ENCODE peak calls at places on chromosomes 3 and 15, in six cellular contexts. X is A673; E is pancreas; G is CD4-positive, alpha-beta T cell; F is prostate gland; C is Peyer's patch. U is an unnamed sample.

GRCh38 chr15:74799843-74800558 is 12.6 kb upstream of the LMAN1L start:
- DNase-seq in E (peak; percentile 72), G (peak; percentile 78), F (peak; percentile 69), X (peak; percentile 69), C (peak; percentile 86), U (peak; percentile 87)

GRCh38 chr15:45457215-45457614 is 65.3 kb downstream of the SLC30A4 start:
- DNase-seq in E (no peak), F (no peak), X (no peak), C (no peak), G (no peak), U (no peak)

GRCh38 chr15:97759363-97759762 is 201.1 kb upstream of the ARRDC4 start:
- DNase-seq in G (no peak), C (no peak), F (no peak), E (no peak), X (no peak), U (no peak)

GRCh38 chr3:181855825-181856224 is 144.1 kb downstream of the SOX2 start:
- DNase-seq in F (no peak), C (no peak), X (no peak), G (no peak), E (no peak), U (no peak)

GRCh38 chr15:59997070-59997701 is 6.9 kb upstream of the FOXB1 start:
- DNase-seq in C (no peak), X (no peak), F (no peak), G (no peak), E (peak; percentile 16), U (no peak)

GRCh38 chr15:85707519-85708338 is 87.0 kb downstream of the KLHL25 start:
- DNase-seq in X (no peak), G (no peak), E (no peak), F (no peak), C (no peak), U (peak; percentile 49)

GRCh38 chr3:165855581-165855980 is 18.4 kb upstream of the BCHE start:
- DNase-seq in X (no peak), F (peak; percentile 13), G (no peak), C (no peak), E (no peak), U (no peak)

GRCh38 chr15:67049351-67050044 is 15.9 kb upstream of the SMAD3 start:
- DNase-seq in X (no peak), E (no peak), C (no peak), F (no peak), G (no peak), U (no peak)

GRCh38 chr3:128426128-128426921 is 40.4 kb downstream of the DNAJB8 start:
- DNase-seq in G (peak; percentile 44), E (peak; percentile 74), F (no peak), X (peak; percentile 58), C (no peak), U (peak; percentile 61)

GRCh38 chr15:68471552-68471951 is 39.6 kb upstream of the ITGA11 start:
- DNase-seq in G (no peak), E (peak; percentile 48), C (no peak), F (no peak), X (no peak), U (no peak)

GRCh38 chr15:77944002-77944867 is 133.3 kb downstream of the TBC1D2B start:
- DNase-seq in F (peak; percentile 55), C (peak; percentile 84), X (peak; percentile 68), E (peak; percentile 83), G (no peak), U (peak; percentile 80)

GRCh38 chr3:154050766-154051165 is 70.4 kb upstream of the ARHGEF26 start:
- DNase-seq in E (no peak), F (no peak), G (no peak), X (no peak), C (no peak), U (no peak)

GRCh38 chr3:122005033-122005565 is 16.9 kb downstream of the ILDR1 start:
- DNase-seq in E (no peak), C (peak; percentile 36), G (no peak), X (no peak), F (no peak), U (no peak)

GRCh38 chr3:72973031-72973723 is 23.4 kb upstream of the PPP4R2 start:
- DNase-seq in F (no peak), C (no peak), X (no peak), G (no peak), E (peak; percentile 46), U (peak; percentile 60)

GRCh38 chr3:54863806-54864205 is 64.1 kb downstream of the LRTM1 start:
- DNase-seq in X (no peak), G (no peak), F (no peak), E (no peak), C (no peak), U (no peak)

GRCh38 chr3:131733086-131733841 is 230.5 kb upstream of the MRPL3 start:
- DNase-seq in G (no peak), X (no peak), C (no peak), F (no peak), E (no peak), U (no peak)

GRCh38 chr3:169390310-169390731 is 273.2 kb downstream of the MECOM start:
- DNase-seq in F (no peak), C (no peak), G (no peak), E (no peak), X (peak; percentile 7), U (no peak)

GRCh38 chr3:126345641-126346460 is 11.4 kb downstream of the KLF15 start:
- DNase-seq in C (no peak), G (no peak), F (no peak), X (no peak), E (peak; percentile 37), U (peak; percentile 24)

GRCh38 chr3:72229952-72230351 is 445.0 kb upstream of the PROK2 start:
- DNase-seq in G (no peak), F (peak; percentile 75), E (no peak), C (no peak), X (no peak), U (peak; percentile 30)

GRCh38 chr3:141875893-141876380 is 506 bp upstream of the ATP1B3 start:
- DNase-seq in X (peak; percentile 85), G (peak; percentile 59), C (peak; percentile 68), F (peak; percentile 46), E (peak; percentile 52), U (peak; percentile 56)

DNA sequence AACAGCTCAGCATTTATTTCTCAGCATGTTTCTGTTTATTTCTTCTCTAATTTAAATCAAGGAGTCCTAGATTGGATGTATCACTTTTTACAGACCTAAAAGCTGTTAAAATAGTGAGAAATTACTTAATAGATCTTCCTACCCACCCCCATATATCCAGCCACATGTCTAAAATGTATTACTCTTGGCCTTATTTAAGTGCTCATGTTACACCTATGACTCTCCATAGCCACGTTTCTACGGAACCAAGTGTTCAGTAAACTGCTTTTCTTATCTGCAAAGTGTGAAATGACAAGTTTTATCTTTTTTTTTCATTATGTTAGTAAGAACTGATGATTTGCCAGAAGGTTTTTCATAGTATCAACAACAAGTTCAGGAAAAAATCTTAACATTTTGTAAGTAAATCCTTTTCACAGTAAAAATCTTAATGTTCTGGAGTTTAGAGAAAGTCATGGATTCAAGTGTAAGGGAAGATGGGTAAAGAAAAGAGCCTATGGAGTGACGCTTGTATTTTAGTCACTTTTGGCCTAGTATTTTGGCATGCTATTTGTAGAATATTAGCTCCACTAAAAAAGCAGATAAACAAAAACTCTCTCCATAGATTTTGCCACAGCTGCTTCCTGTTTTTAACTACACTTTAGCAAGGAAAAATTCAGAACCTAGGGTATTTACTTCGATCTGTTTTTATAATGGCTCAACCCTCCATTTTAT is 41.2 kb upstream of the IGSF10 start:
- DNase-seq in X (no peak), G (no peak), F (no peak), E (no peak), C (no peak), U (no peak)
- H3K27ac ChIP-seq in X (no peak overlapping the region), G (no peak overlapping the region), F (no peak overlapping the region), E (no peak overlapping the region), C (no peak overlapping the region), U (no peak overlapping the region)

GRCh38 chr15:63490345-63491034 is 13.9 kb upstream of the USP3 start:
- DNase-seq in X (no peak), E (no peak), C (no peak), F (no peak), G (no peak), U (no peak)

GRCh38 chr15:63491116-63491817 is 13.1 kb upstream of the USP3 start:
- DNase-seq in G (no peak), E (no peak), C (no peak), F (no peak), X (no peak), U (no peak)

GRCh38 chr15:63487076-63487757 is 17.2 kb upstream of the USP3 start:
- DNase-seq in G (peak; percentile 87), E (peak; percentile 92), F (peak; percentile 86), C (peak; percentile 93), X (peak; percentile 91), U (peak; percentile 95)

GRCh38 chr15:63488432-63488910 is 15.9 kb upstream of the USP3 start:
- DNase-seq in C (no peak), G (no peak), F (no peak), X (no peak), E (no peak), U (no peak)

DNA sequence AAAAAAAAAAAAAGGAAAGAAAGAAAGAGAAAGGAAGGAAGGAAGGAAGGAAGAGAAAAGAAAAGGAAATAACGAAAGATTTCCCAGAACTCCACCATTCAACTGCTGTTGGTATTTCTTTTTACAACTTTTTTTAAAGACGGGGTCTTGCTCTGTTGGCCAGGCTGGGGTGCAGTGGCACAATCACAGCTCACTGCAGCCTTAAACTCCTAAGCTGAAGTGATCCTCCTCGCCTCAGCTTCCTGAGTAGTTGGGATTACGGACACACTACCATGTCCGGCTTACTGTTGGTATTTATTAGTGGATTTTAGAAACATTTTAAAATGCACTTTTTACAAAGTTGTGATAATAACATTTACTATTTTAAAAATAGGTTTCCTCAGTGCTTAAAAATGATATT is 15.0 kb upstream of the USP3 start:
- DNase-seq in F (no peak), E (no peak), X (no peak), G (no peak), C (no peak), U (no peak)
- H3K27ac ChIP-seq in F (no peak overlapping the region), E (no peak overlapping the region), X (no peak overlapping the region), G (no peak overlapping the region), C (no peak overlapping the region), U (no peak overlapping the region)

GRCh38 chr15:88813960-88814359 is 10.7 kb downstream of the ACAN start:
- DNase-seq in C (no peak), G (no peak), X (no peak), E (no peak), F (no peak), U (no peak)
- H3K27ac ChIP-seq in C (no peak overlapping the region), G (no peak overlapping the region), X (no peak overlapping the region), E (no peak overlapping the region), F (no peak overlapping the region), U (no peak overlapping the region)

DNA sequence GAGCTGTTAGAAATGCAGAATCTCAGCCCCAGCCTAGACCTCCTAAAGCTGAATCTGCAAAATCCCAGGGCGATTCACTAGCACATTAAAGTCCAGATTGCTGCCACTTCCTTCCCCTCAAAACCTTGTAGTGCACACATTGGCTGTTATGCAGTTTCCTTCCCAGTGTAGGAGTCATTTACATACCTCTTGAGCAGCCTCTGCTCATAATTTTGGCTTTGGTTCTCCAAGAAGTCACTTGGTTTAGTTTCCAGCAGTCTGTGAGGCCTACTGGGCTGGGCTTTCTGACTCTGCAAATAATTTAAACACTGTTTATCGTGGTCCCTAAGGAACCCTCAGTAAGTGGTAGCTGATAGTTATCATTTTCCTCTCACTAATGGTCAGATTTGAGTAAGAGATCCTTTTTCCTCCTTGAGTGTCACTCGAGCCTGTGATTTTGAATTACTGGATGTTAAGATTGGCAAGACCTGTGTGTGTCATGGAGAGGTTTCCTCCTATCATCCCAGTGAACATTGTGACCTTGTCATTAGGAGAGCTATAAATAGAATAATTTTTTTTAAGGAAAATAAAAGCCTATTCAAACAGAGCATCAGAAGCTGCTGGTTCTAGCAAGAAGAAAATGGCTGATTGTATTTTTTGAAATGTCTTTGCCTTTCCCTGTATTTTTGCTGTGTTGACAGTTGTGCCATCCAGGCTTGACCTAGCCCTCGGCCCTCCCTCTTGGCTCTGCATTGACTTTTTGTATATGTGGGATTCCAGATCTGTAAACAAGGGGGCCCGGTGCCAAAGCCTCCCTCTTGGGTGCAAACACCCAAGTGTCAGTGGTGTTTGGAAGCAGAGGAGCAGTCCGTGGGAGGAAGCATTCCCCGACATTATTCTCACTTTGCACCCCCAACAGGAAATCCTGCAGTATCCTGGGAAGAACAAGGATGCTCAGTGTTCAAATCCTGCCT is 134.8 kb upstream of the ANKRD28 start:
- DNase-seq in X (no peak), C (no peak), F (no peak), G (no peak), E (no peak), U (no peak)
- H3K27ac ChIP-seq in X (no peak overlapping the region), C (no peak overlapping the region), F (no peak overlapping the region), G (no peak overlapping the region), E (no peak overlapping the region), U (no peak overlapping the region)